ENCODE peak calls at places on chromosomes 13 and 19, in seven cellular contexts. J is OCI-LY7, S is MM.1S, E is GM23338, P is GM23248, X is SK-N-SH, H is HCT116. Z is an unnamed sample.

GRCh38 chr13:68304287-68304893 is 1074.3 kb upstream of the PCDH9 start:
- DNase-seq in J (peak; percentile 6), S (peak; percentile 8), E (peak; percentile 54), P (peak; percentile 1), X (peak; percentile 36), H (peak; percentile 1), Z (peak; percentile 35)

GRCh38 chr19:7515091-7515470 is 822 bp upstream of the ZNF358 start:
- DNase-seq in J (no peak), S (no peak), E (no peak), P (no peak), X (no peak), H (no peak), Z (no peak)

GRCh38 chr19:13920940-13921744 is 15.1 kb downstream of the CC2D1A start:
- DNase-seq in J (peak; percentile 85), S (peak; percentile 40), E (peak; percentile 76), P (peak; percentile 73), X (peak; percentile 77), H (peak; percentile 39), Z (peak; percentile 50)

GRCh38 chr19:38070573-38070972 is 153.4 kb downstream of the DPF1 start:
- DNase-seq in J (no peak), S (no peak), E (no peak), P (peak; percentile 65), X (no peak), H (no peak), Z (no peak)

GRCh38 chr19:45267296-45267695 is 16.2 kb downstream of the MARK4 start:
- DNase-seq in J (no peak), S (no peak), E (no peak), P (no peak), X (no peak), H (no peak), Z (no peak)

GRCh38 chr13:110425444-110425780 is 118.3 kb downstream of the COL4A2 start:
- DNase-seq in J (no peak), S (no peak), E (no peak), P (no peak), X (no peak), H (no peak), Z (no peak)

GRCh38 chr13:114116734-114117133 is 15.7 kb downstream of the RASA3 start:
- DNase-seq in J (no peak), S (no peak), E (no peak), P (no peak), X (no peak), H (no peak), Z (no peak)

GRCh38 chr13:57629821-57630235 is 1.7 kb upstream of the PCDH17 start:
- DNase-seq in J (no peak), S (no peak), E (peak; percentile 99), P (peak; percentile 67), X (peak; percentile 95), H (no peak), Z (peak; percentile 98)

GRCh38 chr19:16325671-16326400 is 1.2 kb downstream of the KLF2 start:
- DNase-seq in J (peak; percentile 57), S (peak; percentile 77), E (peak; percentile 93), P (peak; percentile 77), X (peak; percentile 52), H (no peak), Z (peak; percentile 86)

GRCh38 chr19:4172861-4173473 is 9.4 kb downstream of the SIRT6 start:
- DNase-seq in J (no peak), S (peak; percentile 49), E (peak; percentile 90), P (peak; percentile 69), X (peak; percentile 84), H (no peak), Z (peak; percentile 92)

GRCh38 chr13:27977476-27978300 is 8.6 kb upstream of the CDX2 start:
- DNase-seq in J (no peak), S (no peak), E (peak; percentile 81), P (peak; percentile 39), X (no peak), H (no peak), Z (peak; percentile 77)

GRCh38 chr13:31790992-31791391 is 51.7 kb downstream of the RXFP2 start:
- DNase-seq in J (no peak), S (no peak), E (no peak), P (peak; percentile 36), X (no peak), H (no peak), Z (no peak)

GRCh38 chr19:48417436-48417835 is 24.0 kb downstream of the GRIN2D start:
- DNase-seq in J (no peak), S (no peak), E (no peak), P (no peak), X (no peak), H (no peak), Z (no peak)

GRCh38 chr13:44013666-44014291 is 134.1 kb downstream of the LACC1 start:
- DNase-seq in J (no peak), S (no peak), E (no peak), P (peak; percentile 61), X (no peak), H (no peak), Z (no peak)

GRCh38 chr19:51123381-51124186 is 1.1 kb upstream of the SIGLEC9 start:
- DNase-seq in J (peak; percentile 39), S (no peak), E (no peak), P (no peak), X (no peak), H (no peak), Z (no peak)

GRCh38 chr19:45400192-45400591 is 4.7 kb downstream of the PPP1R13L start:
- DNase-seq in J (no peak), S (no peak), E (no peak), P (no peak), X (no peak), H (no peak), Z (no peak)

GRCh38 chr19:54209058-54209747 is 8.5 kb downstream of the RPS9 start:
- DNase-seq in J (no peak), S (no peak), E (peak; percentile 52), P (no peak), X (peak; percentile 62), H (no peak), Z (no peak)

GRCh38 chr19:30664358-30665058 is 292.3 kb downstream of the ZNF536 start:
- DNase-seq in J (peak; percentile 2), S (no peak), E (peak; percentile 83), P (peak; percentile 57), X (peak; percentile 51), H (no peak), Z (peak; percentile 76)

GRCh38 chr13:86282450-86282849 is 483.2 kb upstream of the SLITRK6 start:
- DNase-seq in J (no peak), S (peak; percentile 74), E (no peak), P (no peak), X (no peak), H (no peak), Z (no peak)

GRCh38 chr13:51284339-51284738 is 55.2 kb upstream of the SERPINE3 start:
- DNase-seq in J (peak; percentile 5), S (no peak), E (no peak), P (no peak), X (no peak), H (no peak), Z (no peak)

GRCh38 chr13:30927595-30927994 is 4.9 kb upstream of the TEX26 start:
- DNase-seq in J (no peak), S (no peak), E (no peak), P (peak; percentile 42), X (no peak), H (no peak), Z (no peak)

GRCh38 chr19:610071-610800 is 20.6 kb downstream of the HCN2 start:
- DNase-seq in J (peak; percentile 79), S (peak; percentile 54), E (no peak), P (no peak), X (no peak), H (no peak), Z (no peak)

GRCh38 chr13:100542546-100543156 is 45.9 kb downstream of the GGACT start:
- DNase-seq in J (peak; percentile 45), S (peak; percentile 92), E (peak; percentile 61), P (peak; percentile 69), X (no peak), H (no peak), Z (no peak)

GRCh38 chr13:43171489-43171888 is 148.1 kb downstream of the DNAJC15 start:
- DNase-seq in J (no peak), S (no peak), E (no peak), P (no peak), X (no peak), H (no peak), Z (no peak)

GRCh38 chr19:46813570-46814358 is 25.4 kb upstream of the SLC1A5 start:
- DNase-seq in J (no peak), S (no peak), E (no peak), P (no peak), X (no peak), H (no peak), Z (no peak)

GRCh38 chr19:42284066-42284501 is 15.0 kb downstream of the CIC start:
- DNase-seq in J (peak; percentile 86), S (peak; percentile 84), E (peak; percentile 54), P (peak; percentile 90), X (peak; percentile 95), H (no peak), Z (peak; percentile 88)

GRCh38 chr19:17337675-17338439 is 504 bp downstream of the GTPBP3 start:
- DNase-seq in J (peak; percentile 74), S (peak; percentile 69), E (peak; percentile 70), P (peak; percentile 70), X (peak; percentile 62), H (no peak), Z (peak; percentile 63)

GRCh38 chr19:989381-990081 is 5.4 kb downstream of the WDR18 start:
- DNase-seq in J (no peak), S (no peak), E (no peak), P (no peak), X (no peak), H (no peak), Z (no peak)

GRCh38 chr13:80131204-80131603 is 209.7 kb downstream of the SPRY2 start:
- DNase-seq in J (no peak), S (no peak), E (peak; percentile 60), P (peak; percentile 80), X (peak; percentile 56), H (no peak), Z (peak; percentile 67)

GRCh38 chr19:58243351-58243750 is 14.6 kb downstream of the ZNF544 start:
- DNase-seq in J (no peak), S (no peak), E (no peak), P (no peak), X (no peak), H (no peak), Z (no peak)

GRCh38 chr19:11530432-11530831 is 1.5 kb upstream of the ECSIT start:
- DNase-seq in J (peak; percentile 81), S (peak; percentile 68), E (peak; percentile 96), P (peak; percentile 81), X (peak; percentile 89), H (peak; percentile 96), Z (peak; percentile 89)
- TF ChIP-seq EZH2phosphoT487 in J (no peak), S (no peak), E (no peak), P (no peak), X (no peak), H (no peak), Z (no peak)

GRCh38 chr19:1989513-1990229 is 25.8 kb downstream of the BTBD2 start:
- DNase-seq in J (no peak), S (no peak), E (no peak), P (no peak), X (no peak), H (no peak), Z (no peak)
- TF ChIP-seq EZH2phosphoT487 in J (no peak), S (no peak), E (no peak), P (no peak), X (no peak), H (no peak), Z (no peak)

GRCh38 chr19:2059422-2060201 is 8.6 kb upstream of the MKNK2 start:
- DNase-seq in J (no peak), S (no peak), E (no peak), P (peak; percentile 93), X (peak; percentile 59), H (peak; percentile 83), Z (peak; percentile 70)
- TF ChIP-seq EZH2phosphoT487 in J (no peak), S (no peak), E (no peak), P (no peak), X (no peak), H (no peak), Z (no peak)

GRCh38 chr13:112693831-112694497 is 4.1 kb downstream of the ATP11A start:
- DNase-seq in J (no peak), S (peak; percentile 28), E (no peak), P (peak; percentile 88), X (no peak), H (no peak), Z (peak; percentile 35)
- TF ChIP-seq EZH2phosphoT487 in J (no peak), S (no peak), E (no peak), P (no peak), X (no peak), H (no peak), Z (no peak)